ENCODE peak calls at places on chromosomes 11 and 22, in four cellular contexts. One of them, this sample, is unnamed.

GRCh38 chr11:36109850-36110606 is 166.2 kb downstream of the LDLRAD3 start:
- DNase-seq in K562: no peak
- DNase-seq in HepG2: no peak
- DNase-seq in A549: no peak
- DNase-seq in this sample: no peak

GRCh38 chr11:126521196-126521595 is 165.7 kb downstream of the ST3GAL4 start:
- DNase-seq in K562: no peak
- DNase-seq in A549: no peak
- DNase-seq in HepG2: no peak
- DNase-seq in this sample: no peak

GRCh38 chr11:124798991-124799383 is 1.2 kb downstream of the MSANTD2 start:
- DNase-seq in K562: peak
- DNase-seq in HepG2: no peak
- DNase-seq in A549: peak
- DNase-seq in this sample: no peak

GRCh38 chr11:81002374-81002773 is 1561.5 kb upstream of the TENM4 start:
- DNase-seq in A549: no peak
- DNase-seq in K562: no peak
- DNase-seq in HepG2: no peak
- DNase-seq in this sample: no peak

GRCh38 chr22:38468761-38469305 is 937 bp downstream of the KDELR3 start:
- DNase-seq in K562: no peak
- DNase-seq in A549: no peak
- DNase-seq in HepG2: no peak
- DNase-seq in this sample: no peak

GRCh38 chr11:112388496-112388895 is 127.8 kb upstream of the PLET1 start:
- DNase-seq in A549: no peak
- DNase-seq in K562: peak
- DNase-seq in HepG2: no peak
- DNase-seq in this sample: no peak

GRCh38 chr11:19666951-19667350 is 45.7 kb upstream of the NAV2 start:
- DNase-seq in A549: no peak
- DNase-seq in K562: no peak
- DNase-seq in HepG2: no peak
- DNase-seq in this sample: no peak

GRCh38 chr11:3022300-3022967 is 30.3 kb upstream of the NAP1L4 start:
- DNase-seq in K562: no peak
- DNase-seq in A549: no peak
- DNase-seq in HepG2: no peak
- DNase-seq in this sample: peak

GRCh38 chr22:45832180-45832579 is 144.8 kb downstream of the WNT7B start:
- DNase-seq in HepG2: no peak
- DNase-seq in A549: no peak
- DNase-seq in K562: no peak
- DNase-seq in this sample: no peak

GRCh38 chr11:61679301-61679700 is 890 bp upstream of the DAGLA start:
- DNase-seq in K562: peak
- DNase-seq in A549: no peak
- DNase-seq in HepG2: no peak
- DNase-seq in this sample: no peak

GRCh38 chr22:34055525-34056200 is 135.4 kb upstream of the LARGE1 start:
- DNase-seq in K562: peak
- DNase-seq in A549: peak
- DNase-seq in HepG2: peak
- DNase-seq in this sample: no peak

GRCh38 chr11:15011741-15012140 is 39.6 kb upstream of the CALCA start:
- DNase-seq in K562: no peak
- DNase-seq in HepG2: no peak
- DNase-seq in A549: no peak
- DNase-seq in this sample: no peak

GRCh38 chr22:19360862-19361261 is 69.3 kb upstream of the CLTCL1 start:
- DNase-seq in A549: no peak
- DNase-seq in K562: no peak
- DNase-seq in HepG2: no peak
- DNase-seq in this sample: no peak

GRCh38 chr11:131033151-131033651 is 116.9 kb upstream of the SNX19 start:
- DNase-seq in HepG2: peak
- DNase-seq in A549: peak
- DNase-seq in K562: peak
- DNase-seq in this sample: no peak
- TF ChIP-seq SMC3 in HepG2: no peak
- TF ChIP-seq SMC3 in A549: no peak
- TF ChIP-seq SMC3 in K562: no peak
- TF ChIP-seq SMC3 in this sample: no peak

DNA sequence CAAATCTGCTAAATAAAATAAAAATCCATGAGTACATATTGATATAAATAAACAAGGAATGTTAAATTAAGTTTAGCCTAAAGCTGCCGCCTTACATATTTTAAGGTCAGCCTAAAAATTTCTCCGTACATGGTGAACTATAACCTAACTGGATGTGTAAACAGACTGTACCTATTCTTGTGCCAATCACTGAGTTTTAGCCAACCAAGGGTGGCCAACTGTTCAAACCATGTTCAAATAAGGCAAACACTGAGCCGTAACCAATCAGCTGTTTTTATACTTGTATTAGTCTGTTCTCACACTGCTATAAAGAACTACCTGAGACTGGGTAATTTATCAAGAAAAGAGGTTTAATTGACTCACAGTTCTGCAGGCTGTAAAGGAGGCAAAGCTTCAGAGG is 8.6 kb upstream of the QSER1 start:
- DNase-seq in A549: no peak
- DNase-seq in HepG2: no peak
- DNase-seq in K562: no peak
- DNase-seq in this sample: no peak
- TF ChIP-seq REST in A549: no peak
- TF ChIP-seq REST in HepG2: no peak
- TF ChIP-seq REST in K562: no peak
- TF ChIP-seq REST in this sample: no peak

DNA sequence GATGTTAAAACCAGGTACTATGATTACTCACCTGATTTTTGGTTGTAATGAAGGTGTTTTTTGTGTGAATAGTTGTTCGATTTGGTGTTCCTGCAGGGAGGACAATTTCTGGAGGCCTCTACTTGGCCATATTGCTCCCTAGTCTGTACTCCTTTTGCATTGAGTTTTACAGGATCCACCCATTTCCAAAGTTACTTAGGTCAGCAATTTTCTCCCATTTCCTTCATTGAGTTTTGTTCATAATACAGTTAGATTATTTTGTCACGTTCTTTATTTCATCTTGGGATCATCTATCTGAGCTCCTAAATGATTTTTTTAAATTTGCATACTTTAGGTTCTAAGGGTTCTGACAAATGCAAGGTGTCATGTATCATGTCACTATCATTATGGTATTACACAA is 20.1 kb upstream of the AQP11 start:
- DNase-seq in HepG2: no peak
- DNase-seq in K562: no peak
- DNase-seq in A549: no peak
- DNase-seq in this sample: no peak
- TF ChIP-seq SMC3 in HepG2: no peak
- TF ChIP-seq SMC3 in K562: no peak
- TF ChIP-seq SMC3 in A549: no peak
- TF ChIP-seq SMC3 in this sample: no peak

DNA sequence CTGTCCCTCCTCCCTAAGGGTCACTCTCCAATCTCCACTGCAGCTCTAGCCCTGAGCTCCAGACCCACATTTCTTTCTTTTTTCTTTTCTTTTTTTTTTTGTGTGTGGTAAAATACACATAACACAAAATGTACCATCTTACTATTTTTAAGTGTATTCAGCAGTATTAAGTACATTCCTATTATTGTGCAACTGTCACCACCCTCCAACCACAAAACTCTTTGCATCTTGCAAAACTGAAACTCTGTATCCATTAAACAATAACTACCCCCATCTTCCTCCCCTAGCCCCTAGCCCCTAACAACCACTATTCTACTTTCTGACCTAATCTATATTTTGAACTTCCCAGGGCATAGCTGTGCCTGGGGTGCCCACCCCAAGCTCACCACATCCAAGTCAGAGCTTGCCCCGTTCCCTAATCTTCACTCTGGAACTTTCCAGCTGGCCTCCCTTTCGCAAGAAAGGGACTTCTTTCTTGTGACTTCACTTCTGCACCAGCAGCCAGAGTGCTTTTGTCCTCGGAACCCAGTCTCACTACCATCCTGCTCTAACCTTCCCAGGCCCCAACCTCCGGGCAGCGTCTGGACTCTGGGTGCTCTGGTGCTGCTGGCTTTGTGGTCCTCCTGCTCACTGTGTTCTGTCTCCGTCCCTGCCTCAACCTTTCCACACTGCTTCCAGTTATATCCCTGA is 30.7 kb downstream of the PARVG start:
- DNase-seq in A549: no peak
- DNase-seq in K562: no peak
- DNase-seq in HepG2: no peak
- DNase-seq in this sample: no peak
- TF ChIP-seq REST in A549: no peak
- TF ChIP-seq REST in K562: no peak
- TF ChIP-seq REST in HepG2: no peak
- TF ChIP-seq REST in this sample: no peak

GRCh38 chr11:11738370-11738769 is 103.4 kb upstream of the USP47 start:
- DNase-seq in A549: no peak
- DNase-seq in K562: no peak
- DNase-seq in HepG2: no peak
- DNase-seq in this sample: no peak

GRCh38 chr11:11735586-11735985 is 106.2 kb upstream of the USP47 start:
- DNase-seq in HepG2: no peak
- DNase-seq in K562: no peak
- DNase-seq in A549: no peak
- DNase-seq in this sample: no peak

GRCh38 chr11:11743216-11743615 is 98.6 kb upstream of the USP47 start:
- DNase-seq in K562: no peak
- DNase-seq in A549: no peak
- DNase-seq in HepG2: no peak
- DNase-seq in this sample: no peak

GRCh38 chr11:11742486-11742885 is 99.3 kb upstream of the USP47 start:
- DNase-seq in K562: no peak
- DNase-seq in HepG2: no peak
- DNase-seq in A549: no peak
- DNase-seq in this sample: no peak

DNA sequence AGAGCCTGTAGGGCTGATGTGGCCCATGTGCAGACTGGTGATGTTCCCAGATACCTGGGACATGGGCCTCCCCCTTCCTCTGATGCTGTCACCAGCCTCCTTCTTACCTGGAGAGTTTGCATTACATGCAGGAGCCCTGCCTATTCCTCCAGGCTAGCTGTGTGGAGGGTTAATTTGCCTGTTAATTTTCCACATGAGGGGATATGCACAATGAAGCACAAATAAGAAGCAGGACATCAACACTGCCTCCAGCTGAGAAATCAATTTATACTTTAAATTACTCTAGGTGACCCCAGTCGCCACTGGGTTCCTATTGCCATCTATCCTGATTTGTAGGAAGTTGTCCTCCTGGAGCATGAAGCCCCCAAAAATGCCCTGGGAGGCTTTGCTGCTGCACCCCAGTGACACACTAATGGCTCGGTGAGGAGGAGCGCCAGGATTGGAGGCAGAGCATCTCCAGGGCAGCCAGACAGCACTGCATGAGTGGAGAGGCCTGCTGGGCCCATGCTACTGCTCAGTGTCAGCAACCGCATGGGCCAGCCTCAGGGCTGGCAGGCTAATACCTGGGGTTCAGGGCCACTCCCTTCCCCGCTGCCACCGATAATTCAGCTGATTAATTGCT is 101.6 kb upstream of the USP47 start:
- DNase-seq in A549: no peak
- DNase-seq in K562: no peak
- DNase-seq in HepG2: no peak
- DNase-seq in this sample: no peak
- TF ChIP-seq SMC3 in A549: no peak
- TF ChIP-seq SMC3 in K562: no peak
- TF ChIP-seq SMC3 in HepG2: no peak
- TF ChIP-seq SMC3 in this sample: no peak

GRCh38 chr11:68837583-68838571 is 3.8 kb downstream of the CPT1A start:
- DNase-seq in A549: no peak
- DNase-seq in K562: no peak
- DNase-seq in HepG2: no peak
- DNase-seq in this sample: no peak
- TF ChIP-seq REST in A549: no peak
- TF ChIP-seq REST in K562: no peak
- TF ChIP-seq REST in HepG2: no peak
- TF ChIP-seq REST in this sample: no peak

GRCh38 chr11:123054301-123055065 is 7.5 kb downstream of the HSPA8 start:
- DNase-seq in K562: peak
- DNase-seq in HepG2: peak
- DNase-seq in A549: peak
- DNase-seq in this sample: no peak
- TF ChIP-seq SMC3 in K562: no peak
- TF ChIP-seq SMC3 in HepG2: no peak
- TF ChIP-seq SMC3 in A549: no peak
- TF ChIP-seq SMC3 in this sample: no peak

DNA sequence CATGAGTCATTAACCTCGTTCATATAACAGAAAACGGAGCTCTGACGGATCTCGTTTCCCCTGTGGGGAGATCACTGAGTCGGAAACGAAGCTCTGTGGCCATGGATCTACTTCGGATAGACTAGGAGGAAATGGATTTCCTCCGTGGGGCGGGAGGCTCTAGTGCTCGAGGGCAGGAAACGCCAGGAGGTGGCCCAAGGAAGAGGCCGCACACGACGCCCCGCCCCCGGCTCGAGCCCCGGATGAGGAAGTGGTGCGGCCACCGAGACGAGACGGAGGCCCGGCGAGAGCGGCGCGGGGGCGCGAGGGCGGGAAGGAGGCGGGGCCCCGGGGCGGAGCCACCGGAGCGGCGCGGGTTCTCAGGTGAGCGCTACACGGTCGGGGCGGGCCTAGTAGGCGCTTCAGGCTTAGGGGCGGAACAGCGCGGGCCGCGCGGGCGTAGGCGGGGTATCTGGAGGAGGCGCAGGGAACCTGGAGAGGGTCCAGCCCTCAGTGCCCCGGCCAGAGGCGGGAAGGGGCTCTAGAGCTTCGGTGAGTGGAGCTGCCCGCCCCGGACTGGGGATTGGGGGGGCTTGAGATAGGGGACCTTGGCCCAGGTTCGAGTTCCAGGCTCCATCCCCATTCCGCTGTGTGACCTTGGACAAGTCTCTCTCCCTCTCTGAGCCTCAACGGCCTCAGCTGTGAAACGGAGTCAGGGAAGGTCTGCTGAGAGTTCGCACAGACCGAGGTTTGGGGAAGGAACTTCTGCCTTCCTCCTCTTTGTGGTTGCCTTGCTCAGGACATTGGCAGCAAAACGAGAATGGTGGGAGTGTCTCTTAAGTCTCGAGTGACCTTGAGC is at the start of gene DEPDC5:
- DNase-seq in HepG2: peak
- DNase-seq in A549: peak
- DNase-seq in K562: peak
- DNase-seq in this sample: peak
- TF ChIP-seq REST in HepG2: no peak
- TF ChIP-seq REST in A549: peak
- TF ChIP-seq REST in K562: no peak
- TF ChIP-seq REST in this sample: no peak

This sample was measured in GM12878.